ENCODE peak calls at places on chromosomes 3 and 15, in nine cellular contexts. C, M, O, I, B, X, R, D and Q are unnamed samples. For H3K36me3, the result is how much of the 10 kb centered on the place peaks cover.

GRCh38 chr3:144058713-144059112 is 87.1 kb downstream of the DIPK2A start:
- DNase-seq in C (no peak), M (no peak), O (no peak), I (no peak), B (no peak), X (no peak), R (no peak), D (no peak), Q (no peak)

GRCh38 chr15:81117136-81117535 is 16.9 kb upstream of the CFAP161 start:
- DNase-seq in C (peak), M (no peak), O (no peak), I (no peak), B (no peak), X (no peak), R (no peak), D (no peak), Q (no peak)

GRCh38 chr3:161560006-161560637 is 63.5 kb downstream of the OTOL1 start:
- DNase-seq in C (peak), M (peak), O (no peak), I (peak), B (no peak), X (peak), R (peak), D (peak), Q (peak)

GRCh38 chr3:64344721-64345207 is 119.5 kb upstream of the PRICKLE2 start:
- DNase-seq in C (peak), M (no peak), O (no peak), I (no peak), B (no peak), X (no peak), R (no peak), D (no peak), Q (no peak)

GRCh38 chr3:113223831-113224240 is 12.5 kb downstream of the BOC start:
- DNase-seq in C (peak), M (no peak), O (no peak), I (no peak), B (no peak), X (no peak), R (no peak), D (no peak), Q (no peak)

GRCh38 chr15:69576035-69576526 is 123.5 kb downstream of the RPLP1 start:
- DNase-seq in C (no peak), M (peak), O (peak), I (no peak), B (no peak), X (peak), R (peak), D (peak), Q (peak)

GRCh38 chr15:22918056-22918455 is 62.1 kb downstream of the CYFIP1 start:
- DNase-seq in C (peak), M (no peak), O (no peak), I (no peak), B (no peak), X (no peak), R (no peak), D (peak), Q (no peak)

GRCh38 chr15:42107483-42107882 is 13.1 kb upstream of the PLA2G4D start:
- DNase-seq in C (peak), M (peak), O (no peak), I (no peak), B (no peak), X (no peak), R (no peak), D (no peak), Q (no peak)

GRCh38 chr15:74976159-74976558 is 19.2 kb upstream of the SCAMP5 start:
- DNase-seq in C (no peak), M (no peak), O (no peak), I (no peak), B (no peak), X (no peak), R (no peak), D (no peak), Q (no peak)

GRCh38 chr3:131957980-131958379 is 76.8 kb downstream of the CPNE4 start:
- DNase-seq in C (no peak), M (no peak), O (no peak), I (no peak), B (no peak), X (no peak), R (no peak), D (no peak), Q (no peak)

GRCh38 chr3:184815046-184815930 is 3.3 kb downstream of the VPS8 start:
- DNase-seq in C (peak), M (no peak), O (no peak), I (no peak), B (no peak), X (no peak), R (no peak), D (no peak), Q (no peak)

GRCh38 chr3:163043074-163043473 is 1546.5 kb downstream of the OTOL1 start:
- DNase-seq in C (no peak), M (no peak), O (no peak), I (peak), B (no peak), X (no peak), R (no peak), D (peak), Q (no peak)

GRCh38 chr15:76197703-76198455 is 113.4 kb downstream of the ETFA start:
- DNase-seq in C (peak), M (no peak), O (no peak), I (no peak), B (peak), X (no peak), R (no peak), D (peak), Q (peak)

GRCh38 chr3:140387244-140387643 is 290.6 kb upstream of the TRIM42 start:
- DNase-seq in C (no peak), M (no peak), O (no peak), I (no peak), B (no peak), X (no peak), R (no peak), D (no peak), Q (no peak)

GRCh38 chr3:168977696-168978374 is 685.7 kb downstream of the MECOM start:
- DNase-seq in C (peak), M (no peak), O (no peak), I (no peak), B (no peak), X (no peak), R (peak), D (no peak), Q (no peak)

GRCh38 chr3:16352428-16352827 is 87.4 kb downstream of the OXNAD1 start:
- DNase-seq in C (no peak), M (no peak), O (no peak), I (no peak), B (no peak), X (no peak), R (no peak), D (no peak), Q (no peak)

GRCh38 chr3:16350953-16351318 is 85.9 kb downstream of the OXNAD1 start:
- DNase-seq in C (no peak), M (no peak), O (no peak), I (no peak), B (no peak), X (no peak), R (no peak), D (no peak), Q (no peak)

GRCh38 chr3:16346413-16347081 is 81.5 kb downstream of the OXNAD1 start:
- DNase-seq in C (no peak), M (no peak), O (no peak), I (no peak), B (no peak), X (no peak), R (no peak), D (no peak), Q (no peak)

GRCh38 chr3:16347548-16347947 is 82.5 kb downstream of the OXNAD1 start:
- DNase-seq in C (no peak), M (no peak), O (no peak), I (no peak), B (no peak), X (no peak), R (no peak), D (no peak), Q (no peak)

DNA sequence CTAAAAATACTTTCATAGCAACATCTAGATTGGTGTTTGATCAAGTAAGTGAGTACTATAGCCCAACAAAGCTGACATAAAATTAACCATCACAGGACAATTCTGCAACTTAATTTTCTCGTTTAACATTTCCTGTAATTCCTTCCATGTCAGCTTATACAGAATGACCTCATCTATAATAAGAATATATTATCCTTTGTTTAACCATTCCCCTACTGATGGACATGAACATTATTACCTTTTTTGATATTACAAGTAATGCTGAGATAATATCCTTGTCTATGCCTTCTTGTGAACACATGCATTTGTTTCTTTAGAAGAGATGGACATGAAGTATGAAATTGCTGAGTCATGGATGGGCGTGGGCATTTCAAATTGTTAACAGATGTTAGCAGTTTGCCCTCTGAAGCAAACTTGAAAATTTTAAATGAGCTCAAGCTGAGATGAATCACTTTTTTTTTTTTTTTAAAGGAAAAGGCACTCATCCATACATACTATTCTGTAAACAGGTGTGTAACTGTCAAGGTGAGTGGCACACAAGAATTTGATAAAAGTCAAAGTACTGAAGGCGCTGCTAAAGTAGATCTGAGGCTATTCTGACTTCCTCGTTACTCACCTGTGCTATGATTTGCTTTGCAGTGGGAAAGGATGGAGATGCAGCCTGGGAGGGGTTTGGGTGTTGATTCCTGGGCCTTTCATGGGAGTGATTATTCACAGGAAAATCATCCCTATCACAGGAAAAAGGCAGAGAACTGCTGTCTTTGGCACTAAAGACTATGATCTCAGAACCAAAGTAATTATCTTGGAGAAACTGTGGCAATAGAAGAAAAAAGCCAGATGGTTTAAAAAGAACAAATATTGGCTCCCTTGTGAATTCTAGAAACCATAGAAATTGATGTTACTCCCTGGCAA is 85.3 kb downstream of the OXNAD1 start:
- DNase-seq in C (peak), M (no peak), O (no peak), I (no peak), B (no peak), X (no peak), R (no peak), D (no peak), Q (no peak)
- H3K36me3 ChIP-seq in C (under half), M (half or more), O (under half), I (under half), B (under half), X (under half), R (half or more), D (under half), Q (under half)

DNA sequence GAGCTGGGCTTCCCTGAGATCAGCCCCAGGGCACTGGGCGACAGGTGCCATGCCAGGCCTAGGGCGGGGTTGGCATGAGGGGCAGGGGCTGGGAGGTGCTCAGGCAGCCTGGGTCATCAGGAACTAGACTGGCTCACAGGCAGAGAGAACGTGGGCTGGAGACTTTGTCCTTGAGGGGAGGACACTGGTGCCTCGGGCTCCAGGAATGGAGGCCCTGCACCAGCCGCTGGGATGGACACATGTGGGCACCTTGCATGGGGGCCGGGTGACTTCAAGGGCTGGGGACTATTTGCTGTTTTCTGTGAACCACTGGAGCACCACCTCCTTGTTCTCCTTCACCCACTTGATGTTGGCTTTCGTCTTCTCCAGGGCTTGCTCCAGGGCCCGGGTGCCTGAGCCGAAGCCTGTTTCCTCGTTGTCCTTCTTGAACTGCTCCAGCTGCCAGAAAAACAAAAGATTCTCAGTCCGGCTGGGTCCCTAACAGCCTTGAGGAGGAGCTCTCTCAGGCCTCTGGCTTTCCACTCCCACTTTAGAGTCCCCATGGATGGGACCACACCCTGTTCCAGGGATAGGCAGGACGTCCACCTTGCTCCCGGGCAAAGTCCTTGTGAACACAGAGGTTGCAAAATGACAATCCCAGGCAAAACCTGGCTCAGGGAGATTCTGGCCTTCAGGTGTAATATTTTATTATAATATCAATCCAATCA is 9.1 kb downstream of the MESP2 start:
- DNase-seq in C (no peak), M (no peak), O (no peak), I (peak), B (no peak), X (peak), R (no peak), D (no peak), Q (no peak)
- H3K27ac ChIP-seq in C (no peak), M (no peak), O (no peak), I (peak), B (peak), X (no peak), R (no peak), D (no peak), Q (no peak)

GRCh38 chr15:64092075-64092820 is 1.4 kb downstream of the CIAO2A start:
- DNase-seq in C (no peak), M (peak), O (no peak), I (peak), B (no peak), X (no peak), R (no peak), D (no peak), Q (no peak)
- TF ChIP-seq CTCF in C (peak), M (peak), O (no peak), I (peak), B (no peak), X (peak), R (no peak), D (no peak), Q (no peak)

GRCh38 chr3:129560269-129560787 is 17.4 kb downstream of the H1-8 start:
- DNase-seq in C (peak), M (no peak), O (peak), I (no peak), B (no peak), X (no peak), R (peak), D (no peak), Q (peak)
- H3K36me3 ChIP-seq in C (under half), M (under half), O (under half), I (under half), B (under half), X (under half), R (half or more), D (under half), Q (under half)

GRCh38 chr3:71197841-71198565 is 385.5 kb downstream of the FOXP1 start:
- DNase-seq in C (peak), M (no peak), O (no peak), I (no peak), B (no peak), X (no peak), R (no peak), D (no peak), Q (no peak)
- H3K27ac ChIP-seq in C (no peak), M (no peak), O (no peak), I (no peak), B (no peak), X (no peak), R (no peak), D (no peak), Q (no peak)

DNA sequence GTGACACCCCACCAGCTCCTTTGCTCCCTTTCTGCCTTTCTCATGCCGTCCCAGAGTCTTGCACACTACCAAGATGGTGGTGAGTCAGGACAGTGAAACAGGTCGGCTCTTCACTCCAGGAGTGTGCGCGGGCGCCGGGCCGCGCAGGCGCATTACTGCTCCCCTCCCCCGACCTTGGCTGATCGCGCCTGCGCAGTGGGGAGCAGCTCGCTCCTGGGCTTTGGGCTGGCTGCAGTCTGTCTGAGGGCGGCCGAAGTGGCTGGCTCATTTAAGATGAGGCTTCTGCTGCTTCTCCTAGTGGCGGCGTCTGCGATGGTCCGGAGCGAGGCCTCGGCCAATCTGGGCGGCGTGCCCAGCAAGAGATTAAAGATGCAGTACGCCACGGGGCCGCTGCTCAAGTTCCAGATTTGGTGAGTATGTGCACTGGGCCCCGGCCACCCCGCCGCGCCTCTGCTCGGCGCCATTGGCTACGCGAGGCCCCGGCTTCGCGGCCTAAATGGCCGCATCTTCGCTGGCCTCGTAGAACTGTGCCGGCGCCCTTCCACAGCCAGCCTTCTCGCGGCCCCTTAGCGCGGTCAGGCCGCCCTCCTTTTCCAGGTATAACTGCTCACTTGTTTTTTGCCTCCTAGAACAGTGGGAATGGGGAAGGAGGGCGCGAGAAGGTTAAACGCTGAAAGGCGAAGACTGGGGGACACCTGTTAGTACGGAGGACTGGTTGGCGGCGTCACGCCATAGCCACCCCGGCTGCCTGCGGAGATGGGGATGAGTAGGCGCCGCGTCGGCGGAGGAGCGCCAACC is at the start of gene SELENOT:
- DNase-seq in C (peak), M (peak), O (peak), I (peak), B (peak), X (peak), R (peak), D (peak), Q (peak)
- TF ChIP-seq CTCF in C (peak), M (peak), O (peak), I (peak), B (peak), X (peak), R (no peak), D (no peak), Q (peak)